ENCODE peak calls at places on chromosomes 7 and 10, in four cellular contexts. One of them, this sample, is unnamed.

GRCh38 chr7:82050134-82050533 is 280.3 kb upstream of the HGF start:
- DNase-seq in HCT116: peak
- DNase-seq in dorsolateral prefrontal cortex: no peak
- DNase-seq in transverse colon: no peak
- DNase-seq in this sample: no peak

GRCh38 chr7:143379607-143380263 is 1.4 kb upstream of the ZYX start:
- DNase-seq in dorsolateral prefrontal cortex: no peak
- DNase-seq in transverse colon: no peak
- DNase-seq in HCT116: peak
- DNase-seq in this sample: no peak

GRCh38 chr7:30448461-30449189 is 30.0 kb downstream of the NOD1 start:
- DNase-seq in HCT116: no peak
- DNase-seq in dorsolateral prefrontal cortex: no peak
- DNase-seq in transverse colon: no peak
- DNase-seq in this sample: no peak

GRCh38 chr7:52720856-52721255 is 314.6 kb upstream of the POM121L12 start:
- DNase-seq in transverse colon: no peak
- DNase-seq in HCT116: no peak
- DNase-seq in dorsolateral prefrontal cortex: no peak
- DNase-seq in this sample: no peak

GRCh38 chr7:5230272-5231067 is 40.4 kb downstream of the WIPI2 start:
- DNase-seq in dorsolateral prefrontal cortex: no peak
- DNase-seq in HCT116: no peak
- DNase-seq in transverse colon: no peak
- DNase-seq in this sample: no peak

GRCh38 chr10:8811201-8811600 is 756.7 kb downstream of the GATA3 start:
- DNase-seq in HCT116: no peak
- DNase-seq in dorsolateral prefrontal cortex: no peak
- DNase-seq in transverse colon: no peak
- DNase-seq in this sample: no peak

GRCh38 chr7:42232275-42232674 is 4.7 kb downstream of the GLI3 start:
- DNase-seq in dorsolateral prefrontal cortex: no peak
- DNase-seq in transverse colon: no peak
- DNase-seq in HCT116: no peak
- DNase-seq in this sample: no peak

GRCh38 chr10:12614390-12615003 is 265.1 kb downstream of the CAMK1D start:
- DNase-seq in transverse colon: no peak
- DNase-seq in HCT116: no peak
- DNase-seq in dorsolateral prefrontal cortex: no peak
- DNase-seq in this sample: no peak

GRCh38 chr7:12965767-12966166 is 278.3 kb downstream of the ARL4A start:
- DNase-seq in transverse colon: no peak
- DNase-seq in dorsolateral prefrontal cortex: no peak
- DNase-seq in HCT116: no peak
- DNase-seq in this sample: no peak

GRCh38 chr7:22411977-22412693 is 55.2 kb upstream of the RAPGEF5 start:
- DNase-seq in dorsolateral prefrontal cortex: no peak
- DNase-seq in HCT116: no peak
- DNase-seq in transverse colon: no peak
- DNase-seq in this sample: no peak

DNA sequence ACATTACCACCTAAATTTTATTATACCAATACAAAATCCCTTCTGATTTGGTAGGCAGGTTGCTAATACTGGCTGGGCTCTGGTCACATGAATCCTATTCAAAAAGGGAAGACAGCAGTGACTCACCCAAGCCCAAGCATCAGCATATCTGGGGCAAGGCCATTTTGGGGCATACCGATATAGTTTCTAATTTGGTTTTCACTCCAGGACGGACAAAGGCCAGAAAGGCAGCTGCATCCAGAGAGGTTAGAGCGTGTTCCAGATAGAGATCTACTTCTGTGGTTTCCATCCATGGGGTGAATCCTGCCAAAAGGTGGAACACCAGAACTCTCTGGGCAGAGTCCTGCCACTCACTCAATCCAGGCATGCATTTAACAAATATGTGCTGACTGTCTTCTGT is 335.8 kb downstream of the ELMO1 start:
- DNase-seq in transverse colon: no peak
- DNase-seq in dorsolateral prefrontal cortex: no peak
- DNase-seq in HCT116: no peak
- DNase-seq in this sample: no peak
- TF ChIP-seq CTCF in transverse colon: no peak
- TF ChIP-seq CTCF in dorsolateral prefrontal cortex: no peak
- TF ChIP-seq CTCF in HCT116: no peak
- TF ChIP-seq CTCF in this sample: no peak

GRCh38 chr10:107687702-107688101 is 523.2 kb upstream of the SORCS1 start:
- DNase-seq in transverse colon: no peak
- DNase-seq in dorsolateral prefrontal cortex: no peak
- DNase-seq in HCT116: no peak
- DNase-seq in this sample: no peak

GRCh38 chr10:107692072-107692471 is 527.6 kb upstream of the SORCS1 start:
- DNase-seq in transverse colon: no peak
- DNase-seq in HCT116: no peak
- DNase-seq in dorsolateral prefrontal cortex: no peak
- DNase-seq in this sample: no peak

GRCh38 chr10:107686095-107686494 is 521.6 kb upstream of the SORCS1 start:
- DNase-seq in transverse colon: peak
- DNase-seq in dorsolateral prefrontal cortex: no peak
- DNase-seq in HCT116: no peak
- DNase-seq in this sample: no peak

DNA sequence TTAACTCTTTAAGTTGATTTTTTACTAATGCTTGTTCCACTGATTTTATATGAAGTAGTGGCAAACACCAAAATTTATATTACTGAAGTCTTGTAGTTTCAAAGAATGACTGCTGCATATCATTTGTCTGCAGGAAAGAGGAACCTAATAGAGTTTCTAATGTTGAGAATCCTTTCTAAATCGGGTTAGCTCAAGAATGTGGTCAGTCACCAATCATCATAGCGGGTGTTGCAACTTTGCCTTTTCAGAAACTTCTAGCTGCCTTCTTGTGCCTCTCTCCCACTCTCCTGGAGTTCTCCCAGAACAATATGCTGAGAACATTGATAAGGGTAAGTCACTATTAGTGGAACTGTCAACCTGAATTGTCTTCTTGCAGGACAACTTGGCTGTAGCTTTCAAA is 524.8 kb upstream of the SORCS1 start:
- DNase-seq in dorsolateral prefrontal cortex: no peak
- DNase-seq in transverse colon: no peak
- DNase-seq in HCT116: no peak
- DNase-seq in this sample: no peak
- H3K27ac ChIP-seq in dorsolateral prefrontal cortex: no peak
- H3K27ac ChIP-seq in transverse colon: no peak
- H3K27ac ChIP-seq in HCT116: no peak
- H3K27ac ChIP-seq in this sample: no peak

GRCh38 chr7:106864298-106865081 is 592 bp upstream of the PIK3CG start:
- DNase-seq in HCT116: no peak
- DNase-seq in transverse colon: no peak
- DNase-seq in dorsolateral prefrontal cortex: no peak
- DNase-seq in this sample: no peak
- H3K4me3 ChIP-seq in HCT116: no peak
- H3K4me3 ChIP-seq in transverse colon: no peak
- H3K4me3 ChIP-seq in dorsolateral prefrontal cortex: peak
- H3K4me3 ChIP-seq in this sample: no peak

GRCh38 chr7:49775949-49776443 is 2.6 kb downstream of the VWC2 start:
- DNase-seq in transverse colon: no peak
- DNase-seq in dorsolateral prefrontal cortex: peak
- DNase-seq in HCT116: no peak
- DNase-seq in this sample: no peak

GRCh38 chr7:49778731-49779270 is 5.4 kb downstream of the VWC2 start:
- DNase-seq in HCT116: no peak
- DNase-seq in dorsolateral prefrontal cortex: no peak
- DNase-seq in transverse colon: no peak
- DNase-seq in this sample: no peak

GRCh38 chr7:49775065-49775948 is 1.9 kb downstream of the VWC2 start:
- DNase-seq in dorsolateral prefrontal cortex: peak
- DNase-seq in HCT116: no peak
- DNase-seq in transverse colon: peak
- DNase-seq in this sample: no peak

GRCh38 chr7:49774459-49775064 is 1.1 kb downstream of the VWC2 start:
- DNase-seq in transverse colon: no peak
- DNase-seq in HCT116: no peak
- DNase-seq in dorsolateral prefrontal cortex: no peak
- DNase-seq in this sample: no peak

GRCh38 chr7:49776994-49777393 is 3.6 kb downstream of the VWC2 start:
- DNase-seq in HCT116: no peak
- DNase-seq in transverse colon: peak
- DNase-seq in dorsolateral prefrontal cortex: no peak
- DNase-seq in this sample: no peak
- TF ChIP-seq CTCF in HCT116: peak
- TF ChIP-seq CTCF in transverse colon: no peak
- TF ChIP-seq CTCF in dorsolateral prefrontal cortex: peak
- TF ChIP-seq CTCF in this sample: no peak

DNA sequence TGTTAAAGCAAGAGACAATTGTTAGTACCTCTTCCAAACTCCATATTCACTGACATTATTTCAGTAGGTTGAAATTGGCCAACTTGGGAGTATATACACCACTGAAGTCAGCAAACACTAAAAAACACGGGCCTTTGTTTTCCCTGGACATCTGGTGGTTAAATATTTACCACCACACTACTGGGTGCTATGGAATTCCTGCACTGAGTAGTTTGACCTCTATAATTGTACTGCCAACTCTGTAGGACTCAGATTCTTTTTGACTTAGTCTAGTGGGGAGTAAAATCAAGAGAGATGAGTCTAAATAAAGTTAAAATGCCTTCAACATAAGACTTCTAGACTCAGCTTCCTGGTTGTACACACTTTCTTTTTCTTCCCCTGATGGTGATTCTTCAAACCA is 41.3 kb upstream of the TES start:
- DNase-seq in transverse colon: no peak
- DNase-seq in dorsolateral prefrontal cortex: no peak
- DNase-seq in HCT116: no peak
- DNase-seq in this sample: no peak
- H3K27ac ChIP-seq in transverse colon: no peak
- H3K27ac ChIP-seq in dorsolateral prefrontal cortex: no peak
- H3K27ac ChIP-seq in HCT116: no peak
- H3K27ac ChIP-seq in this sample: no peak

GRCh38 chr7:27200761-27201230 is 905 bp upstream of the HOXA13 start:
- DNase-seq in dorsolateral prefrontal cortex: no peak
- DNase-seq in transverse colon: no peak
- DNase-seq in HCT116: no peak
- DNase-seq in this sample: no peak

GRCh38 chr7:27201231-27202017 is 1.5 kb upstream of the HOXA13 start:
- DNase-seq in dorsolateral prefrontal cortex: no peak
- DNase-seq in transverse colon: no peak
- DNase-seq in HCT116: no peak
- DNase-seq in this sample: no peak

GRCh38 chr7:27198138-27198841 is 1.6 kb downstream of the HOXA13 start:
- DNase-seq in transverse colon: no peak
- DNase-seq in HCT116: no peak
- DNase-seq in dorsolateral prefrontal cortex: no peak
- DNase-seq in this sample: no peak

GRCh38 chr7:27198871-27199801 is 755 bp downstream of the HOXA13 start:
- DNase-seq in HCT116: no peak
- DNase-seq in dorsolateral prefrontal cortex: no peak
- DNase-seq in transverse colon: no peak
- DNase-seq in this sample: no peak

DNA sequence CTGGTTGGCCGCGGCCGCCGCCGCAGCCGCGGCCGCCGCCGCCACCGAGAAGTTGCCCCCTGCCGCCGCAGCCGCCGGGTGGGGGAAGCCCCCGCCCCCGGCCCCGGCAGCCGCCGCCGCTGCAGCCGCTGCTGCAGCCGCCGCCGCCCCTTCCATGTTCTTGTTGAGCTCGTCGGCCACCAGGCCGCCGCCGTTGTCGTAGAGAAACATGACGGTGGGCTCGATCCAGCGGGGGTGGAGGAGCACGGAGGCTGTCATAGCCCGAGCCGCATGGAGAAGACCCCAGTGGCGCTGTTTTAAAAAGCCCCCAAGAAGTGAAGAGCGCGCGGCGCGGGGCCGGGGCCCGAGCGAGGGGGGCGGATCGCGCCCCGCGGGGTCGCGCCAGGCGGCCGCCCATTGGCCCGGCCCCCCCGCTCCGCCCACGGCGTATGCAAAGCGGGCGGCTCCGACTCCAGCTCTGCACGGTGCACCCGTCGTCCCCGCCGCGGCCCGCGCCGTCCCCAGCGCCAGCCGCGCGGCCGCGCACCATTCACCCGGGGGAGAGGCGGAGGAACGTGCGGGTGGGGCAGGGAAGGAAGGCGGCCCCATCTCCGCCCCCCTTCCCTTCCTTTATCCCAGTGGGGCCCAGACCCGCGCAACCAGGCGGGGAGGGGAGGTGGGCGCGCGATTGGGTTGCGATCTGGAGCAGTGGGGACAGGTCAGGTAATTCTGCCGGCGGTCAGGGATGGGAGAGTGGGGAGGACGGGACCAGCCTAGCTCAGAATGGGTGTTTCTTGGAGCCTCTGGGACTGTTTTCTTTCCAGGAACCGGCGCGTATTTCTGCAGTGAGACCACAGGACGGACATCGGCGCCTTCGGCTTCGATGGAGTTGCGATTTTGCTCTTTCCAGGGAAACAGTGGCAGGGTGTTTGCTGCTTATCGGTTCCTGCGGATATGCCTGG is at the start of gene HOXA13:
- DNase-seq in HCT116: peak
- DNase-seq in dorsolateral prefrontal cortex: no peak
- DNase-seq in transverse colon: peak
- DNase-seq in this sample: no peak
- H3K4me3 ChIP-seq in HCT116: peak
- H3K4me3 ChIP-seq in dorsolateral prefrontal cortex: peak
- H3K4me3 ChIP-seq in transverse colon: peak
- H3K4me3 ChIP-seq in this sample: no peak

GRCh38 chr7:134546903-134547737 is 1.8 kb upstream of the AKR1B15 start:
- DNase-seq in dorsolateral prefrontal cortex: peak
- DNase-seq in HCT116: peak
- DNase-seq in transverse colon: peak
- DNase-seq in this sample: peak
- TF ChIP-seq CTCF in dorsolateral prefrontal cortex: peak
- TF ChIP-seq CTCF in HCT116: peak
- TF ChIP-seq CTCF in transverse colon: peak
- TF ChIP-seq CTCF in this sample: peak